ENCODE peak calls at places on chromosomes 13 and 19, in five cellular contexts. W is mucosa of descending colon, U is Caco-2, G is esophagus muscularis mucosa, X is fibroblast of the aortic adventitia. I is an unnamed sample.

GRCh38 chr13:94249512-94249911 is 230.0 kb downstream of the DCT start:
- DNase-seq in U (no peak), G (no peak), X (peak; percentile 78), W (no peak), I (peak; percentile 62)

GRCh38 chr19:35789195-35789977 is 14.0 kb downstream of the ARHGAP33 start:
- DNase-seq in X (no peak), U (no peak), G (no peak), W (no peak), I (no peak)

GRCh38 chr19:991174-991931 is 7.2 kb downstream of the WDR18 start:
- DNase-seq in W (peak; percentile 76), G (no peak), U (peak; percentile 65), X (peak; percentile 29), I (peak; percentile 65)

GRCh38 chr13:98853791-98854191 is 101.3 kb upstream of the SLC15A1 start:
- DNase-seq in U (no peak), W (no peak), X (peak; percentile 80), G (no peak), I (peak; percentile 53)

GRCh38 chr19:35248310-35249145 is at the start of gene LSR:
- DNase-seq in X (no peak), W (peak; percentile 95), U (peak; percentile 97), G (peak; percentile 89), I (no peak)

GRCh38 chr19:19185853-19186728 is 5.9 kb downstream of the BORCS8 start:
- DNase-seq in W (no peak), G (no peak), X (peak; percentile 31), U (peak; percentile 67), I (peak; percentile 31)

GRCh38 chr13:98664924-98665637 is 87.4 kb downstream of the SLC15A1 start:
- DNase-seq in W (no peak), G (no peak), X (no peak), U (peak; percentile 57), I (no peak)

GRCh38 chr13:75959861-75960481 is 323.8 kb downstream of the LMO7 start:
- DNase-seq in U (peak; percentile 2), G (no peak), W (no peak), X (no peak), I (no peak)

GRCh38 chr13:66974174-66974573 is 256.0 kb downstream of the PCDH9 start:
- DNase-seq in U (no peak), G (no peak), X (no peak), W (no peak), I (no peak)

GRCh38 chr13:71866173-71867091 is 572 bp downstream of the DACH1 start:
- DNase-seq in X (no peak), G (no peak), U (peak; percentile 37), W (peak; percentile 60), I (no peak)

DNA sequence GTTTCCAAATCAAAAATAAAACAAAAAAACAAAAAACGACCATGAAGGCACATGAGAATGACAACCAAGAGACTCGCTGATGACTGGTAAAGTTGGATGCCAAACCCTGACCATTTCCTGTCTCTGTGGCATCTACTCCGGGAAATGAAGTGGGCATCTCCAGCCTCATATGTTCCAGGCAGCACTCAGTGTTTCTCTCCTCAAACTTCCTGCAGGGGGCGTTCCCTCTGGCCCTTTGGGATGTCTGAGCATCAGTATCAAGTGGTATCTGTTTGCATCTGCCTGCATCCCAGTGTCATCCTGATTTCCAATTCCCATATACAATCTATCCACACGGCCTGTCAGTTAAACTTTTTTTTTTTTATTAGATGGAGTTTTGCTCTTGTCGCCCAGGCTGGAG is 9.8 kb upstream of the SIGLEC12 start:
- DNase-seq in U (no peak), G (peak; percentile 91), W (no peak), X (no peak), I (peak; percentile 0)
- TF ChIP-seq CTCF in U (no peak), G (no peak), W (no peak), X (peak; percentile 9), I (peak; percentile 52)

GRCh38 chr13:32261567-32261966 is 53.6 kb downstream of the ZAR1L start:
- DNase-seq in X (peak; percentile 91), W (no peak), G (no peak), U (no peak), I (peak; percentile 80)

GRCh38 chr13:32256243-32256642 is 58.9 kb downstream of the ZAR1L start:
- DNase-seq in W (no peak), U (no peak), X (no peak), G (no peak), I (no peak)

GRCh38 chr13:32262165-32262564 is 53.0 kb downstream of the ZAR1L start:
- DNase-seq in G (no peak), U (no peak), X (no peak), W (no peak), I (peak; percentile 18)

GRCh38 chr13:32257649-32258048 is 57.5 kb downstream of the ZAR1L start:
- DNase-seq in W (no peak), G (no peak), X (no peak), U (no peak), I (no peak)

DNA sequence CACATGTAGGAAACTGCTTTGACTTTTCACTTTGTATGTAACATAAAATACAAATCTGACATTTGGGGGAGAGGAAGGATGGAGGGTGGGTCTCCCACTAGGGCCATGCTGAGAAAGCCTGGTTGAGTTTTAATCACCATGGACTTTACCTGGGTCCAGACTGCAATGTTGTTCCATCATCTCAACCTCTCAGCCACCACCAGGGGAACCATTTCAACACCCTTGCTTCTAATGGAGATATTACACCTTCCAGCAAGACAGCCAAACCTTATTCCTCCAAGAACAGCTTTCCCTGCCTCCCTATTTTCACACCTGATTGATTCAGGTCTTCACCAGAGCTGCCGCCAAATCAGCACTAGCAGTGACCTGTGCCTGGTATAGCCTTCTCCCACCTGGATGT is 56.0 kb downstream of the ZAR1L start:
- DNase-seq in X (no peak), W (no peak), G (no peak), U (peak; percentile 41), I (no peak)
- TF ChIP-seq CTCF in X (peak; percentile 4), W (no peak), G (peak; percentile 12), U (peak; percentile 53), I (peak; percentile 41)

DNA sequence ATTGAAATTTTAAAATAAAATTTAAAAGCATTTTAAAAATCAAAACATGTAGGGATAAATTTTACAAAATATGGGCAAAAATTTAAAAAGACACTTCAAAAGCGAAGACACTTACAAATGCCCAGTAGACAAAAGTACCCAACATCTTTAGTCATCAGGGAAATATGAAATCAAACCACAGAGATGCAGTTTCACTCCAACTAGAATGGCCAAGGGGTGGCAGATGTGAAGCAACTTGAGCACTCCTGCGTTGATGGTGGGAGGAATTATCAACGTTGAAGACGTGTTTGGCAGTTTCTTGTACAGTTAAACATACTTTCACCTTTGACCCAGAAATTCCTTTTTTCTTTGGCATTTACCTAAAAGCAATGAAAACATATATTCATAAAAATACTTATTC is 518.0 kb upstream of the SGCG start:
- DNase-seq in X (no peak), W (no peak), U (no peak), G (no peak), I (no peak)
- TF ChIP-seq CTCF in X (no peak), W (no peak), U (no peak), G (no peak), I (no peak)

GRCh38 chr13:110713642-110713952 is at the start of gene ING1:
- DNase-seq in G (no peak), U (no peak), W (no peak), X (no peak), I (no peak)

GRCh38 chr13:110715395-110716234 is 2.1 kb downstream of the ING1 start:
- DNase-seq in W (peak; percentile 99), X (peak; percentile 100), G (peak; percentile 99), U (peak; percentile 98), I (peak; percentile 100)

GRCh38 chr13:110716235-110716505 is 2.7 kb downstream of the ING1 start:
- DNase-seq in W (no peak), U (peak; percentile 62), X (peak; percentile 19), G (no peak), I (no peak)

GRCh38 chr13:110713981-110714797 is 689 bp downstream of the ING1 start:
- DNase-seq in G (no peak), W (peak; percentile 85), X (peak; percentile 33), U (peak; percentile 51), I (peak; percentile 57)

DNA sequence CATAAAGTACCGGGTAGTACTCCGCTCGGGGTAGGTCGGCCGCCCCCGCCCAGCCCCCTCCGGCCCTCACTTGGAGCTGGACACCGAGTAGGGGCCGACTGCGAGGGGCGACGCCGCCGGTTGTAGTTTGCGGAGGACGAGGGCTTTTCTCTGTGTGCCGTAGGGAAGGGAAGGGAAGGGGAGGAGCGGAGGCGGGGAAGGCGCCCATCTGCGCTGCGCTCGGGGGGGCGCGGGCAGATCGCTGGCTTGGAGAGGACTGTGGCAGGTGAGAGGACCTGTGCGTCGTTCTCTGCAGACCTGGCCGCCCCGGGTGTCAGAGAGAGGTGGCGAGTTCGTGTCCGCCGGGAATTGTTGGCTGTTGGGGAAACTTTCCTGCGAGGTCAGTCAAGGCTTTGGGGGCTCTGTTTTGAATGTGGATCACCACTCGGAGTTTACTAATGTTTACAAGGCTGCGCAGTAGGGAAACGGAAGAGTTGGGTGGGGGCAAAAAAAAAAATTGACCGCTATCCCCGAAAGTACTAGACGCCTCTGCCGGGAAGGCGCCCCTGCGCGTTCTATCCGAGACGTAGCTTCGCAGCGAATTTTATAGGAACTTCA is 1.4 kb downstream of the ING1 start:
- DNase-seq in U (peak; percentile 61), X (peak; percentile 36), G (no peak), W (peak; percentile 83), I (no peak)
- TF ChIP-seq CTCF in U (no peak), X (peak; percentile 27), G (no peak), W (no peak), I (no peak)

DNA sequence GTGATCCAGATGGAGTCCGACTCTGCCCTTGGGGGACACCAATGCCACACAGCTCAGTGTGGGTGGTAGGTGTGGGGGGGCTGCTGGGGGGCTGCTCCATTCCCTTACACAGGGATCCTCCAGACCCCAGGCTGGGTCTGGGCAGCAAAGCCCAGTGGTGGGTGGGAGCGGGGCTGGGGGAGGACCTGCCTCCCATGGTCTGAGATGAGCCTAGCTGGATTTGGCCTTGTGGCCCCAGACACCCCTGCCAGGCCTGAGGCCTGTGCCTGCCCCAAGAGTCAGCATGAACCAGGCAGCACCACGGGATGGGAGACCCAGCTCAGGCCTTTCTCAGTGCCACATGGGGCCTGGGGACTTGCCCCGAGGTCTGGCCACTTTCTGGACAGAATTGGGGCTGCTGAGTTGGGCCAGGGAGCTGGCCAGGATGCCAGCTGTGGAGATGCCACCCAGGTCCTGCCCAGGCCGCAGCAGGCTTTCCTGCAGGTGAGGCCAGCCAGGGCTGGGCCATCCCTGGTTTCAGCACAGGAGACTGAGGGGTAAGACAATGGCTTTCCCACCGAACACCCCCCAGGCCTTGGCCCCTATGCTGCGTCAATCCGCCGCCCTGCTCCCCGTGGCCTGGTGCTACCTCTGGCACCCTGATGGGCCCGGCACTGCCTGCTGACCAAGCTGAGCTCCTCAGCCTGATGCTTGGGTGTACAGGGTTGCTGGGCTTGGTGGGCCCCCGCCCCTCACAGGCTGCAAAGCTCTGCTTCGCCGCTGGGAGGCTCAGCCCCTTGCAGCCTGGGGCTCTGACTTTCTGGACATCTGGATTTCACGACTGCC is 24.2 kb downstream of the CEBPG start:
- DNase-seq in W (peak; percentile 41), G (no peak), X (no peak), U (peak; percentile 42), I (no peak)
- TF ChIP-seq CTCF in W (no peak), G (no peak), X (peak; percentile 23), U (peak; percentile 49), I (peak; percentile 46)

GRCh38 chr19:32289566-32290210 is 55.7 kb upstream of the ZNF507 start:
- DNase-seq in G (peak; percentile 90), X (no peak), U (no peak), W (no peak), I (no peak)
- TF ChIP-seq CTCF in G (no peak), X (no peak), U (no peak), W (no peak), I (no peak)

DNA sequence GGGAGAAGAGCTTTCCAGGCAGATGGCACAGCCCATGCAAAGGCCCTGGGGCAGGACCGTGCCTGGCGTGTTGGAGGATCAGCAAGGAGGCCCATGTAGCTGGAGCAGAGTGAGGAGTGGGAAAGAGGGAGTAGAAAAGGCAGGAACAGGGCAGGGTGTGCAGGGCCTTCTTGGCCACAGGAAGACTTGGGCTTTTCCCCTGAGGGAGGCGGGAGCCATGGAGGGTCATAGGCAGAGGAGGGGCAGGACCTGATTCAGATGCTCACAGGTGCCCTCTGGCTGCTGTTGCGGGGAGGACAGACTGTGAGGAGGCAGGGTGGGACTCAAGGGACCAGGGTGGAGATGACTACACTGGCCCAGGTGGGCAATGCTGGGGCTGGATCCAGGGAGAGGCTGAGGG is 13.8 kb upstream of the PTPRS start:
- DNase-seq in X (no peak), W (no peak), G (no peak), U (peak; percentile 52), I (no peak)
- TF ChIP-seq CTCF in X (no peak), W (no peak), G (no peak), U (peak; percentile 46), I (peak; percentile 50)